ENCODE peak calls at places on chromosome 1, in nine cellular contexts. One of them, this sample, is unnamed.

GRCh38 chr1:64948905-64949833 is 17.2 kb downstream of the JAK1 start:
- DNase-seq in MCF 10A: peak
- DNase-seq in Calu3: peak
- DNase-seq in GM13977: no peak
- DNase-seq in CD8-positive, alpha-beta T cell: no peak
- DNase-seq in lower leg skin: no peak
- DNase-seq in endothelial cell of umbilical vein: peak
- DNase-seq in bronchial epithelial cell: peak
- DNase-seq in BE2C: no peak
- DNase-seq in this sample: no peak

GRCh38 chr1:42940851-42941639 is 17.6 kb downstream of the SLC2A1 start:
- DNase-seq in MCF 10A: peak
- DNase-seq in Calu3: peak
- DNase-seq in GM13977: no peak
- DNase-seq in CD8-positive, alpha-beta T cell: no peak
- DNase-seq in lower leg skin: no peak
- DNase-seq in endothelial cell of umbilical vein: peak
- DNase-seq in bronchial epithelial cell: peak
- DNase-seq in BE2C: no peak
- DNase-seq in this sample: no peak

GRCh38 chr1:62107923-62108322 is 86.7 kb upstream of the L1TD1 start:
- DNase-seq in MCF 10A: no peak
- DNase-seq in Calu3: no peak
- DNase-seq in GM13977: no peak
- DNase-seq in CD8-positive, alpha-beta T cell: no peak
- DNase-seq in lower leg skin: no peak
- DNase-seq in endothelial cell of umbilical vein: no peak
- DNase-seq in bronchial epithelial cell: no peak
- DNase-seq in BE2C: no peak
- DNase-seq in this sample: no peak

GRCh38 chr1:3067671-3068399 is 1.2 kb upstream of the PRDM16 start:
- DNase-seq in MCF 10A: no peak
- DNase-seq in Calu3: no peak
- DNase-seq in GM13977: no peak
- DNase-seq in CD8-positive, alpha-beta T cell: no peak
- DNase-seq in lower leg skin: peak
- DNase-seq in endothelial cell of umbilical vein: no peak
- DNase-seq in bronchial epithelial cell: no peak
- DNase-seq in BE2C: no peak
- DNase-seq in this sample: no peak

GRCh38 chr1:28580706-28581530 is 11.1 kb upstream of the RAB42 start:
- DNase-seq in MCF 10A: peak
- DNase-seq in Calu3: peak
- DNase-seq in GM13977: peak
- DNase-seq in CD8-positive, alpha-beta T cell: peak
- DNase-seq in lower leg skin: peak
- DNase-seq in endothelial cell of umbilical vein: peak
- DNase-seq in bronchial epithelial cell: peak
- DNase-seq in BE2C: peak
- DNase-seq in this sample: peak

GRCh38 chr1:14598498-14599172 is at the start of gene KAZN:
- DNase-seq in MCF 10A: no peak
- DNase-seq in Calu3: peak
- DNase-seq in GM13977: peak
- DNase-seq in CD8-positive, alpha-beta T cell: no peak
- DNase-seq in lower leg skin: peak
- DNase-seq in endothelial cell of umbilical vein: no peak
- DNase-seq in bronchial epithelial cell: no peak
- DNase-seq in BE2C: peak
- DNase-seq in this sample: peak

GRCh38 chr1:62395291-62395690 is 41.6 kb upstream of the USP1 start:
- DNase-seq in MCF 10A: no peak
- DNase-seq in Calu3: no peak
- DNase-seq in GM13977: no peak
- DNase-seq in CD8-positive, alpha-beta T cell: no peak
- DNase-seq in lower leg skin: peak
- DNase-seq in endothelial cell of umbilical vein: no peak
- DNase-seq in bronchial epithelial cell: no peak
- DNase-seq in BE2C: no peak
- DNase-seq in this sample: no peak

GRCh38 chr1:22340873-22341272 is 110.8 kb upstream of the ZBTB40 start:
- DNase-seq in MCF 10A: no peak
- DNase-seq in Calu3: no peak
- DNase-seq in GM13977: no peak
- DNase-seq in CD8-positive, alpha-beta T cell: no peak
- DNase-seq in lower leg skin: no peak
- DNase-seq in endothelial cell of umbilical vein: no peak
- DNase-seq in bronchial epithelial cell: no peak
- DNase-seq in BE2C: no peak
- DNase-seq in this sample: no peak

GRCh38 chr1:68217060-68217554 is 15.2 kb downstream of the WLS start:
- DNase-seq in MCF 10A: no peak
- DNase-seq in Calu3: no peak
- DNase-seq in GM13977: no peak
- DNase-seq in CD8-positive, alpha-beta T cell: no peak
- DNase-seq in lower leg skin: no peak
- DNase-seq in endothelial cell of umbilical vein: no peak
- DNase-seq in bronchial epithelial cell: no peak
- DNase-seq in BE2C: no peak
- DNase-seq in this sample: no peak

GRCh38 chr1:160081261-160081936 is at the start of gene KCNJ9:
- DNase-seq in MCF 10A: no peak
- DNase-seq in Calu3: no peak
- DNase-seq in GM13977: no peak
- DNase-seq in CD8-positive, alpha-beta T cell: no peak
- DNase-seq in lower leg skin: no peak
- DNase-seq in endothelial cell of umbilical vein: no peak
- DNase-seq in bronchial epithelial cell: no peak
- DNase-seq in BE2C: no peak
- DNase-seq in this sample: no peak

GRCh38 chr1:84918706-84919105 is 25.7 kb upstream of the LPAR3 start:
- DNase-seq in MCF 10A: no peak
- DNase-seq in Calu3: no peak
- DNase-seq in GM13977: no peak
- DNase-seq in CD8-positive, alpha-beta T cell: no peak
- DNase-seq in lower leg skin: no peak
- DNase-seq in endothelial cell of umbilical vein: no peak
- DNase-seq in bronchial epithelial cell: no peak
- DNase-seq in BE2C: no peak
- DNase-seq in this sample: no peak

GRCh38 chr1:66438062-66438970 is 95.6 kb upstream of the SGIP1 start:
- DNase-seq in MCF 10A: no peak
- DNase-seq in Calu3: no peak
- DNase-seq in GM13977: no peak
- DNase-seq in CD8-positive, alpha-beta T cell: no peak
- DNase-seq in lower leg skin: no peak
- DNase-seq in endothelial cell of umbilical vein: peak
- DNase-seq in bronchial epithelial cell: peak
- DNase-seq in BE2C: no peak
- DNase-seq in this sample: no peak

GRCh38 chr1:157307491-157307890 is 169.3 kb upstream of the ETV3 start:
- DNase-seq in MCF 10A: no peak
- DNase-seq in Calu3: no peak
- DNase-seq in GM13977: no peak
- DNase-seq in CD8-positive, alpha-beta T cell: no peak
- DNase-seq in lower leg skin: no peak
- DNase-seq in endothelial cell of umbilical vein: no peak
- DNase-seq in bronchial epithelial cell: no peak
- DNase-seq in BE2C: no peak
- DNase-seq in this sample: peak

GRCh38 chr1:243268284-243268653 is 12.4 kb downstream of the SDCCAG8 start:
- DNase-seq in MCF 10A: peak
- DNase-seq in Calu3: no peak
- DNase-seq in GM13977: no peak
- DNase-seq in CD8-positive, alpha-beta T cell: no peak
- DNase-seq in lower leg skin: no peak
- DNase-seq in endothelial cell of umbilical vein: peak
- DNase-seq in bronchial epithelial cell: peak
- DNase-seq in BE2C: no peak
- DNase-seq in this sample: no peak

GRCh38 chr1:98991127-98992003 is 13.3 kb downstream of the PLPPR5 start:
- DNase-seq in MCF 10A: peak
- DNase-seq in Calu3: peak
- DNase-seq in GM13977: no peak
- DNase-seq in CD8-positive, alpha-beta T cell: no peak
- DNase-seq in lower leg skin: no peak
- DNase-seq in endothelial cell of umbilical vein: peak
- DNase-seq in bronchial epithelial cell: peak
- DNase-seq in BE2C: peak
- DNase-seq in this sample: no peak
- TF ChIP-seq CTCF in MCF 10A: peak
- TF ChIP-seq CTCF in Calu3: no peak
- TF ChIP-seq CTCF in GM13977: peak
- TF ChIP-seq CTCF in CD8-positive, alpha-beta T cell: no peak
- TF ChIP-seq CTCF in lower leg skin: no peak
- TF ChIP-seq CTCF in endothelial cell of umbilical vein: peak
- TF ChIP-seq CTCF in bronchial epithelial cell: peak
- TF ChIP-seq CTCF in BE2C: peak
- TF ChIP-seq CTCF in this sample: peak

GRCh38 chr1:149945206-149945605 is 8.5 kb upstream of the MTMR11 start:
- DNase-seq in MCF 10A: no peak
- DNase-seq in Calu3: no peak
- DNase-seq in GM13977: no peak
- DNase-seq in CD8-positive, alpha-beta T cell: no peak
- DNase-seq in lower leg skin: no peak
- DNase-seq in endothelial cell of umbilical vein: no peak
- DNase-seq in bronchial epithelial cell: no peak
- DNase-seq in BE2C: no peak
- DNase-seq in this sample: no peak

GRCh38 chr1:149942885-149943284 is 6.2 kb upstream of the MTMR11 start:
- DNase-seq in MCF 10A: no peak
- DNase-seq in Calu3: no peak
- DNase-seq in GM13977: no peak
- DNase-seq in CD8-positive, alpha-beta T cell: no peak
- DNase-seq in lower leg skin: no peak
- DNase-seq in endothelial cell of umbilical vein: no peak
- DNase-seq in bronchial epithelial cell: no peak
- DNase-seq in BE2C: no peak
- DNase-seq in this sample: no peak

GRCh38 chr1:149940427-149940826 is 3.7 kb upstream of the MTMR11 start:
- DNase-seq in MCF 10A: no peak
- DNase-seq in Calu3: no peak
- DNase-seq in GM13977: no peak
- DNase-seq in CD8-positive, alpha-beta T cell: no peak
- DNase-seq in lower leg skin: no peak
- DNase-seq in endothelial cell of umbilical vein: no peak
- DNase-seq in bronchial epithelial cell: no peak
- DNase-seq in BE2C: no peak
- DNase-seq in this sample: no peak

GRCh38 chr1:149937779-149938178 is 1.1 kb upstream of the MTMR11 start:
- DNase-seq in MCF 10A: no peak
- DNase-seq in Calu3: no peak
- DNase-seq in GM13977: no peak
- DNase-seq in CD8-positive, alpha-beta T cell: no peak
- DNase-seq in lower leg skin: no peak
- DNase-seq in endothelial cell of umbilical vein: peak
- DNase-seq in bronchial epithelial cell: no peak
- DNase-seq in BE2C: no peak
- DNase-seq in this sample: no peak

GRCh38 chr1:149942207-149942606 is 5.5 kb upstream of the MTMR11 start:
- DNase-seq in MCF 10A: peak
- DNase-seq in Calu3: no peak
- DNase-seq in GM13977: no peak
- DNase-seq in CD8-positive, alpha-beta T cell: no peak
- DNase-seq in lower leg skin: no peak
- DNase-seq in endothelial cell of umbilical vein: peak
- DNase-seq in bronchial epithelial cell: peak
- DNase-seq in BE2C: peak
- DNase-seq in this sample: no peak
- TF ChIP-seq CTCF in MCF 10A: no peak
- TF ChIP-seq CTCF in Calu3: no peak
- TF ChIP-seq CTCF in GM13977: no peak
- TF ChIP-seq CTCF in CD8-positive, alpha-beta T cell: no peak
- TF ChIP-seq CTCF in lower leg skin: no peak
- TF ChIP-seq CTCF in endothelial cell of umbilical vein: no peak
- TF ChIP-seq CTCF in bronchial epithelial cell: peak
- TF ChIP-seq CTCF in BE2C: peak
- TF ChIP-seq CTCF in this sample: no peak

GRCh38 chr1:83857108-83857507 is 141.8 kb downstream of the TTLL7 start:
- DNase-seq in MCF 10A: peak
- DNase-seq in Calu3: no peak
- DNase-seq in GM13977: no peak
- DNase-seq in CD8-positive, alpha-beta T cell: no peak
- DNase-seq in lower leg skin: no peak
- DNase-seq in endothelial cell of umbilical vein: peak
- DNase-seq in bronchial epithelial cell: peak
- DNase-seq in BE2C: no peak
- DNase-seq in this sample: no peak
- TF ChIP-seq CTCF in MCF 10A: peak
- TF ChIP-seq CTCF in Calu3: no peak
- TF ChIP-seq CTCF in GM13977: no peak
- TF ChIP-seq CTCF in CD8-positive, alpha-beta T cell: no peak
- TF ChIP-seq CTCF in lower leg skin: no peak
- TF ChIP-seq CTCF in endothelial cell of umbilical vein: no peak
- TF ChIP-seq CTCF in bronchial epithelial cell: no peak
- TF ChIP-seq CTCF in BE2C: peak
- TF ChIP-seq CTCF in this sample: no peak

GRCh38 chr1:162990665-162991064 is 78.5 kb upstream of the RGS4 start:
- DNase-seq in MCF 10A: no peak
- DNase-seq in Calu3: no peak
- DNase-seq in GM13977: no peak
- DNase-seq in CD8-positive, alpha-beta T cell: no peak
- DNase-seq in lower leg skin: no peak
- DNase-seq in endothelial cell of umbilical vein: no peak
- DNase-seq in bronchial epithelial cell: no peak
- DNase-seq in BE2C: no peak
- DNase-seq in this sample: no peak

GRCh38 chr1:162991444-162991843 is 77.7 kb upstream of the RGS4 start:
- DNase-seq in MCF 10A: no peak
- DNase-seq in Calu3: no peak
- DNase-seq in GM13977: no peak
- DNase-seq in CD8-positive, alpha-beta T cell: no peak
- DNase-seq in lower leg skin: no peak
- DNase-seq in endothelial cell of umbilical vein: no peak
- DNase-seq in bronchial epithelial cell: peak
- DNase-seq in BE2C: no peak
- DNase-seq in this sample: no peak

GRCh38 chr1:162987866-162988265 is 81.3 kb upstream of the RGS4 start:
- DNase-seq in MCF 10A: peak
- DNase-seq in Calu3: no peak
- DNase-seq in GM13977: no peak
- DNase-seq in CD8-positive, alpha-beta T cell: no peak
- DNase-seq in lower leg skin: no peak
- DNase-seq in endothelial cell of umbilical vein: peak
- DNase-seq in bronchial epithelial cell: peak
- DNase-seq in BE2C: no peak
- DNase-seq in this sample: no peak

GRCh38 chr1:162985816-162986215 is 83.3 kb upstream of the RGS4 start:
- DNase-seq in MCF 10A: no peak
- DNase-seq in Calu3: no peak
- DNase-seq in GM13977: no peak
- DNase-seq in CD8-positive, alpha-beta T cell: no peak
- DNase-seq in lower leg skin: no peak
- DNase-seq in endothelial cell of umbilical vein: no peak
- DNase-seq in bronchial epithelial cell: no peak
- DNase-seq in BE2C: no peak
- DNase-seq in this sample: no peak

DNA sequence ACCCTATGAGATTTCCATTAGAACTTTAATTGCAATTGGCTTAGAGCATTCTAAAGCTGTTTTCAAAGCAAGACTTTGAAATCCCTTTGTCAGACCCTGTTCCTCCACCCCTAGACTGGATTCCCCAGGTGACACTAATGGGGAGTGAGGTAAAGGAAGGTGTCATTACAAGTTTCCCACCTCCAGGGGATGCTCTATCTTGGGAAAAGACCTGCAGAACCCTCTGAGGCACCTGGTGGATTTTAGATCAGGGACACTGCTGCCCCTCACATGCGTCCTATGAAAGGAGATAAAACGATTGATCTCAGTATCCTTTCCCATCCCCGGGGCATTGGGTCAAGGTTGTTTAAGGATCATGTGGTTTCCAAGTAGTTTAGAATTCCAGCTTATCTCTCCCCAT is 80.3 kb upstream of the RGS4 start:
- DNase-seq in MCF 10A: peak
- DNase-seq in Calu3: no peak
- DNase-seq in GM13977: no peak
- DNase-seq in CD8-positive, alpha-beta T cell: no peak
- DNase-seq in lower leg skin: no peak
- DNase-seq in endothelial cell of umbilical vein: no peak
- DNase-seq in bronchial epithelial cell: no peak
- DNase-seq in BE2C: no peak
- DNase-seq in this sample: no peak
- TF ChIP-seq CTCF in MCF 10A: no peak
- TF ChIP-seq CTCF in Calu3: peak
- TF ChIP-seq CTCF in GM13977: no peak
- TF ChIP-seq CTCF in CD8-positive, alpha-beta T cell: no peak
- TF ChIP-seq CTCF in lower leg skin: no peak
- TF ChIP-seq CTCF in endothelial cell of umbilical vein: no peak
- TF ChIP-seq CTCF in bronchial epithelial cell: peak
- TF ChIP-seq CTCF in BE2C: peak
- TF ChIP-seq CTCF in this sample: no peak

This sample was measured in GM13976.